ENCODE peak calls at places on chromosome 13, in four cellular contexts. U, V, L and Z are unnamed samples.

GRCh38 chr13:66665991-66666390 is 564.1 kb downstream of the PCDH9 start:
- DNase-seq in U (peak; percentile 88), V (peak; percentile 51), L (no peak), Z (peak; percentile 74)

GRCh38 chr13:59086147-59086546 is 1077.6 kb downstream of the DIAPH3 start:
- DNase-seq in U (peak; percentile 88), V (no peak), L (no peak), Z (no peak)

GRCh38 chr13:48892311-48892710 is 83.4 kb upstream of the FNDC3A start:
- DNase-seq in U (peak; percentile 92), V (no peak), L (no peak), Z (no peak)

GRCh38 chr13:25200783-25201182 is 28.7 kb upstream of the AMER2 start:
- DNase-seq in U (peak; percentile 8), V (no peak), L (no peak), Z (no peak)

GRCh38 chr13:36412736-36413135 is 19.6 kb upstream of the CCNA1 start:
- DNase-seq in U (no peak), V (no peak), L (no peak), Z (no peak)

GRCh38 chr13:39452412-39452811 is 150.6 kb downstream of the LHFPL6 start:
- DNase-seq in U (no peak), V (no peak), L (no peak), Z (peak; percentile 20)

GRCh38 chr13:40232321-40232720 is 434.1 kb downstream of the FOXO1 start:
- DNase-seq in U (no peak), V (no peak), L (no peak), Z (peak; percentile 72)

GRCh38 chr13:108686027-108686426 is 56.6 kb downstream of the MYO16 start:
- DNase-seq in U (no peak), V (no peak), L (no peak), Z (no peak)

GRCh38 chr13:97367016-97367415 is 67.0 kb upstream of the RAP2A start:
- DNase-seq in U (peak; percentile 65), V (no peak), L (no peak), Z (peak; percentile 52)

DNA sequence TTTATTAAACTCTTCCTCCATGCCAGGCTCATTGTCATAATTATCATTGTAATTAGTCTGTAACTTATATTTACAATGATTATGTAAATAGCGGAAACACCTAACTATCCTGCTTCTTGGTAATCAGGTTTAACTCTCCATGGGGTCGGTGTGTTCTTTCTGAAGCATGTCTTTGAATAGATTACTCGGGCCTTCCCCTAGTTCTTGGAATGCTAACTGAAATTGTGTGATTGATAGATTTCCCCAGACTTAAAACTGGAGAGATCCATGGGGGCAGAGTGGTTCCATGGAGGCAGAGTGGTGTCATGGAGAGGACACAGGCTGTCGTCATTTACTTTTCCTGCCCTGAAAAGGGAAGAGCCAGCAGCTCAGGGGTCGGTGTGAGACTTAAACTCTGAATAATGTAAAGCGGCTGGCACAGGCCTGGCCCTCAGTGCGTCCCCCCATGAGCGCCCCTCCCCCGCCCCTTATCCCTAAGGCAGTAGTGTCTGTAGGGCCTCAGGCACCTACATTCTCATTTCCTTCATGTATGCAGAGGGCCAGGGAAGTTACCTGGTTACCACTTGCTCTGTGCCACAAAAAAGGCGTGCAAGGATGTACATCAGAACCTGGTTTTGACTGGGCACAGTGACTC is 225.1 kb downstream of the TM9SF2 start:
- DNase-seq in U (no peak), V (peak; percentile 32), L (no peak), Z (peak; percentile 63)
- H4K5ac ChIP-seq in U (no peak overlapping the region), V (no peak overlapping the region), L (peak overlapping the region; percentile 59), Z (no peak overlapping the region)

GRCh38 chr13:30892966-30893365 is 13.1 kb upstream of the MEDAG start:
- DNase-seq in U (peak; percentile 48), V (peak; percentile 83), L (no peak), Z (peak; percentile 84)

GRCh38 chr13:30884543-30884942 is 21.5 kb upstream of the MEDAG start:
- DNase-seq in U (no peak), V (no peak), L (no peak), Z (peak; percentile 73)

GRCh38 chr13:30889196-30889690 is 16.8 kb upstream of the MEDAG start:
- DNase-seq in U (no peak), V (no peak), L (no peak), Z (no peak)
- H4K5ac ChIP-seq in U (no peak overlapping the region), V (no peak overlapping the region), L (no peak overlapping the region), Z (no peak overlapping the region)

DNA sequence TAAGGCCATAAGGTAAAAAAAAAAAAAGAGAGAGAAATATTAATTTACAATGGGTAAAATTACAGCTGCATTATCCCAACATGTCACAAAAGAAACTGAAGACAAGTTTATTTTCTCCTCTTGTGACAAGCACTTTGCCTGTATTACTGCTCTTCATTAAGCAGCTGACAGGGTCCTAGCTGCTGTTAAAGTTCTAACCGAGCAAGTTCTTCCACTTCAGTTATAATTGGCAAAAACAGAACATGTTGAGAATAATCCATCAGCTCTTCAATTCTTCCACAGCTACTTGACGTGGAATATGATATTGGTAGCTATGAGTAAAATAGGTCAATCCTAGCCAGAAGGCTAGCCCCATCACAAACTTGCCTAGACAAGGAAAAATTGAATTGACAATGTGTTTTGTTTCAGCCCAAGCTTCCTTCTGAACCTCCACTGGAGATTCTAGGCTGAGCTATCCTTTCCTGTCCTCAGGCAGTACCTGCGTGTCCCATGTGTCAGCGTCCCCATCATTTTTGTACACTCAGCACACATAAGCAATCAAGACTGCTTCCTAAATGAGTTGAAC is 32.2 kb upstream of the DOCK9 start:
- DNase-seq in U (no peak), V (no peak), L (no peak), Z (no peak)
- H4K5ac ChIP-seq in U (no peak overlapping the region), V (no peak overlapping the region), L (no peak overlapping the region), Z (no peak overlapping the region)

GRCh38 chr13:19618925-19619324 is 14.5 kb upstream of the MPHOSPH8 start:
- DNase-seq in U (peak; percentile 37), V (peak; percentile 33), L (no peak), Z (peak; percentile 58)

DNA sequence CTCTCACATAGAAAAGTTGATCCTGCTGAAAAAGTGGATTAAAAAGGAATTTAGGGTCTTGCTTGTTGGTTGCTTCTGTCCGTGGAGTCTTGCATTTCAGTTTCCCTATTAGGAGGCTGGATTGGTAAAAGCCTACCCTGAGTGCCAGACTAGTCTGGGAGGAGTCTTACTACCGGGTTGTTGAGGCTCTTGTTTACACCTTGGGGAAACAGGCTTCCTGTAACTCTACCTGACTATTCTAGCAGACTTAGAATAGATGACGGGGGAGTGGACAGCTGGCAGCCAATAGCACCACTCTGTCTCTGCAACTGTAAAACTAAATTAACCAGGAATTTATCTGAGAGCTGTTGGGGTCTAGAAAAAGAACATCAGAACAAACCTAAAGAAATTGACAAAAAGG is 11.3 kb upstream of the MPHOSPH8 start:
- DNase-seq in U (no peak), V (no peak), L (no peak), Z (no peak)
- H4K5ac ChIP-seq in U (no peak overlapping the region), V (no peak overlapping the region), L (no peak overlapping the region), Z (no peak overlapping the region)

DNA sequence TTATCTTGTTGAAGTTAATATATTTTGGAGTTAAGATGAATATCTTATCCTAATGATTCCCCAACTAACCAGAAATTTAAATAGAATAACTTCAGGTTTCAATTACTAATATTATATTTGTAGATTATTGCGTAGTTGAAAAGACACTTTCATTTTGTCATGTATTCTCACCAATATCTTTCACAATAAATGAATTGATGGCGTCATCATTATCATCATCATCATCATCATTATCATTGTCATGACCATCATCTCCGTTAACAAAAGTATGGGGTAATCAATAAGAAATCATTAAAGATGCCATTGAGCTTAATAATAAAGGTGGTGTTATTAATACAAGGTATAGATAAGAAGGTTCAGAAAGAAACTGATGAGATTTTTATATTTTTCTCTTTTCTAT is 768.8 kb upstream of the SLC10A2 start:
- DNase-seq in U (no peak), V (no peak), L (no peak), Z (no peak)
- H4K5ac ChIP-seq in U (no peak overlapping the region), V (no peak overlapping the region), L (no peak overlapping the region), Z (no peak overlapping the region)

DNA sequence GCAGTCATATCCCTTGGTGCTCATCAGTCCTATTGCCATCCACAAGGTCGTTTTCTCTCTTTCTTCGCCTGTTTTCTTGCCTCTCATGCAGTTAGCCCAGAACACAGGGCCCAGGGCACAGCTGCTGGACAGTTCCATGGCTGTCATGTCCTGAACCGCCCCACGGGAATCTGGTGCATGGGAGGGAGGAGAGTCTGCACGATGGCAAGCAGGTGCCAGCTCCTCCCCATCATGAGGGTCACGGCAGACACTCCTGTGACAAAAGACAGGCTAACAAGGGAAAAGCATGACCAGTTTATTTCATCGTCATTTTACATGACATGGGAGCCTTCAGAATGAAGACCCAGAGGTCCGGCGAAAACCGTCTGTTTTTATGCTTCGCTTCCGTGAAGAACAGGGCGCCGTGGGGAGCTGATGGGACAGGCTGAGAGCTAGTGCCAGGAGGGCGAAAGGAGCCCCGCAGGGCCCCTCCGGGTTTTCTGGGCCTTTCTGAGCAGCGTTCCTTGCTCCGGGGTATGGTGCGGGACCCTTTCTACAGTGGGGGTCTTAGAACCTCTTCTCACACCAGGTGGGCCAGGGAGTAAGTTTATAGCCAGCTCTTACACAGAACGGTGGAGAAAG is 135.7 kb downstream of the STK24 start:
- DNase-seq in U (no peak), V (no peak), L (no peak), Z (no peak)
- H4K5ac ChIP-seq in U (no peak overlapping the region), V (no peak overlapping the region), L (no peak overlapping the region), Z (no peak overlapping the region)

DNA sequence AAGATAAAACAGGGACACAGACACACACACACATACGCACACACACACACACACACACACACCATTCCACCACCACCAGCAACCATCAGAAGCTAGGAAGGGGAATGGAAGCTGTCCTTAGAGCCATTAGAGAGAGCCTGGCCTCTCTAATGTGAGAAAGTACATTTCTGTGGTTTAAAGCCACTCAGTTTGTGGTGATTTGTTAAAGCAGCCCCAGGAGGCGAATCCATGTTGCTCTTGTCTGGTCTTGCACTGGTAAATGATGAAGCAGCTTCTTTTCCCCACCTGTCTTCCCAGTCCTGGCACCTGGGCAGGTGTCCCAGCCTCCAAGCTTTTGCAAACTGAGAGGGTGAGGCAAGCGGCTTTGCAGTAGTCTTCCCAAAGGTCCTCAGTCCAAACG is 118.9 kb upstream of the KL start:
- DNase-seq in U (no peak), V (no peak), L (no peak), Z (no peak)
- H4K5ac ChIP-seq in U (no peak overlapping the region), V (no peak overlapping the region), L (no peak overlapping the region), Z (no peak overlapping the region)

GRCh38 chr13:83681547-83681946 is 200.7 kb downstream of the SLITRK1 start:
- DNase-seq in U (no peak), V (no peak), L (no peak), Z (no peak)
- H4K5ac ChIP-seq in U (no peak overlapping the region), V (no peak overlapping the region), L (no peak overlapping the region), Z (no peak overlapping the region)

DNA sequence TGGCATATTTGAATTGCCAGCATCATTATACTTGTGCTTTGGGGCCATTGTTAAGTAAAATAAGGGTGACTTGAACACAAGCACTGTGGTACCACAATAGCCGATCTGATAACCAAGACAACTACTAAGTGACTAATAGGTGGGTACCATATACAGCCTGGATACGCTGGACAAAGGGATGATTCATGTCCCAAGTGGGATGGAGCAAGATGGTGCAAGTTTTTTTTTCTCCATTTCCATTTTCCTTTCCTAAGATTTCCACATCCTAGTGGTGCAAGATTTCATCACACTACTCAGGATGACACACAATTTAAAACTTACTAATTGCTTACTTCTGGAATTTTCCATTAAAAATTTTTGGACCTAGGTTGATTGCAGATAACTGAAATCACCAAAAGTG is 15.1 kb downstream of the BRCA2 start:
- DNase-seq in U (peak; percentile 71), V (no peak), L (no peak), Z (no peak)
- H4K5ac ChIP-seq in U (no peak overlapping the region), V (no peak overlapping the region), L (no peak overlapping the region), Z (no peak overlapping the region)

GRCh38 chr13:71727036-71727435 is 140.0 kb downstream of the DACH1 start:
- DNase-seq in U (no peak), V (no peak), L (no peak), Z (no peak)
- H4K5ac ChIP-seq in U (no peak overlapping the region), V (no peak overlapping the region), L (no peak overlapping the region), Z (no peak overlapping the region)